ENCODE peak calls at places on chromosomes 4 and X, in eight cellular contexts. Y, K, S, Q, F, X, L and T are unnamed samples.

GRCh38 chr4:16329797-16330134 is 103.5 kb upstream of the TAPT1 start:
- DNase-seq in Y (no peak), K (no peak), S (no peak), Q (no peak), F (no peak), X (no peak), L (no peak), T (no peak)

GRCh38 chrX:129998006-129998405 is 15.6 kb downstream of the BCORL1 start:
- DNase-seq in Y (no peak), K (no peak), S (no peak), Q (no peak), F (no peak), X (no peak), L (no peak), T (no peak)

GRCh38 chr4:106019771-106020170 is 124.5 kb downstream of the NPNT start:
- DNase-seq in Y (no peak), K (peak; percentile 8), S (no peak), Q (no peak), F (no peak), X (no peak), L (no peak), T (peak; percentile 84)

GRCh38 chr4:165133150-165133549 is 20.5 kb upstream of the TMEM192 start:
- DNase-seq in Y (no peak), K (no peak), S (no peak), Q (no peak), F (no peak), X (no peak), L (no peak), T (no peak)

GRCh38 chr4:127533028-127533700 is 99.6 kb upstream of the INTU start:
- DNase-seq in Y (no peak), K (peak; percentile 93), S (no peak), Q (no peak), F (peak; percentile 75), X (peak; percentile 41), L (no peak), T (no peak)

GRCh38 chr4:185787926-185788679 is 23.9 kb downstream of the SORBS2 start:
- DNase-seq in Y (no peak), K (no peak), S (no peak), Q (no peak), F (no peak), X (no peak), L (no peak), T (no peak)

GRCh38 chr4:76803522-76803921 is 94.4 kb downstream of the SOWAHB start:
- DNase-seq in Y (peak; percentile 41), K (peak; percentile 76), S (no peak), Q (no peak), F (peak; percentile 76), X (peak; percentile 35), L (no peak), T (peak; percentile 84)

GRCh38 chrX:2691543-2692220 is 587 bp downstream of the CD99 start:
- DNase-seq in Y (no peak), K (peak; percentile 46), S (peak; percentile 52), Q (peak; percentile 83), F (peak; percentile 61), X (peak; percentile 71), L (peak; percentile 40), T (peak; percentile 41)

GRCh38 chr4:52659722-52660261 is 691 bp upstream of the USP46 start:
- DNase-seq in Y (no peak), K (peak; percentile 37), S (peak; percentile 8), Q (peak; percentile 87), F (peak; percentile 32), X (peak; percentile 77), L (peak; percentile 45), T (no peak)

GRCh38 chr4:123430031-123430430 is 33.4 kb downstream of the SPRY1 start:
- DNase-seq in Y (no peak), K (no peak), S (no peak), Q (no peak), F (no peak), X (no peak), L (no peak), T (no peak)

GRCh38 chr4:146142768-146143167 is 32.8 kb upstream of the LSM6 start:
- DNase-seq in Y (no peak), K (no peak), S (no peak), Q (no peak), F (no peak), X (no peak), L (no peak), T (no peak)

GRCh38 chrX:68438575-68438974 is 5.3 kb upstream of the OPHN1 start:
- DNase-seq in Y (no peak), K (peak; percentile 3), S (no peak), Q (no peak), F (no peak), X (no peak), L (no peak), T (no peak)

GRCh38 chr4:84499065-84499982 is at the start of gene NKX6-1:
- DNase-seq in Y (no peak), K (peak; percentile 56), S (peak; percentile 53), Q (peak; percentile 80), F (peak; percentile 55), X (peak; percentile 69), L (peak; percentile 90), T (no peak)

GRCh38 chr4:108172780-108173598 is 4.3 kb upstream of the LEF1 start:
- DNase-seq in Y (no peak), K (peak; percentile 26), S (no peak), Q (peak; percentile 76), F (peak; percentile 69), X (peak; percentile 55), L (peak; percentile 76), T (no peak)

GRCh38 chr4:42720514-42720913 is 63.6 kb upstream of the ATP8A1 start:
- DNase-seq in Y (no peak), K (no peak), S (no peak), Q (no peak), F (no peak), X (no peak), L (no peak), T (no peak)

GRCh38 chrX:135516376-135516775 is 4.1 kb upstream of the INTS6L start:
- DNase-seq in Y (no peak), K (no peak), S (no peak), Q (no peak), F (no peak), X (no peak), L (no peak), T (no peak)

GRCh38 chr4:177159600-177159999 is 150.1 kb upstream of the NEIL3 start:
- DNase-seq in Y (no peak), K (no peak), S (no peak), Q (peak; percentile 53), F (no peak), X (no peak), L (no peak), T (no peak)

GRCh38 chrX:22278375-22278774 is 5.7 kb downstream of the CBLL2 start:
- DNase-seq in Y (no peak), K (peak; percentile 0), S (peak; percentile 4), Q (no peak), F (no peak), X (no peak), L (no peak), T (no peak)

GRCh38 chr4:61994036-61994435 is 793.9 kb downstream of the ADGRL3 start:
- DNase-seq in Y (no peak), K (peak; percentile 17), S (no peak), Q (no peak), F (peak; percentile 45), X (no peak), L (no peak), T (no peak)

GRCh38 chr4:121594796-121595526 is 101.8 kb downstream of the ANXA5 start:
- DNase-seq in Y (no peak), K (peak; percentile 80), S (no peak), Q (no peak), F (peak; percentile 66), X (no peak), L (no peak), T (peak; percentile 8)

DNA sequence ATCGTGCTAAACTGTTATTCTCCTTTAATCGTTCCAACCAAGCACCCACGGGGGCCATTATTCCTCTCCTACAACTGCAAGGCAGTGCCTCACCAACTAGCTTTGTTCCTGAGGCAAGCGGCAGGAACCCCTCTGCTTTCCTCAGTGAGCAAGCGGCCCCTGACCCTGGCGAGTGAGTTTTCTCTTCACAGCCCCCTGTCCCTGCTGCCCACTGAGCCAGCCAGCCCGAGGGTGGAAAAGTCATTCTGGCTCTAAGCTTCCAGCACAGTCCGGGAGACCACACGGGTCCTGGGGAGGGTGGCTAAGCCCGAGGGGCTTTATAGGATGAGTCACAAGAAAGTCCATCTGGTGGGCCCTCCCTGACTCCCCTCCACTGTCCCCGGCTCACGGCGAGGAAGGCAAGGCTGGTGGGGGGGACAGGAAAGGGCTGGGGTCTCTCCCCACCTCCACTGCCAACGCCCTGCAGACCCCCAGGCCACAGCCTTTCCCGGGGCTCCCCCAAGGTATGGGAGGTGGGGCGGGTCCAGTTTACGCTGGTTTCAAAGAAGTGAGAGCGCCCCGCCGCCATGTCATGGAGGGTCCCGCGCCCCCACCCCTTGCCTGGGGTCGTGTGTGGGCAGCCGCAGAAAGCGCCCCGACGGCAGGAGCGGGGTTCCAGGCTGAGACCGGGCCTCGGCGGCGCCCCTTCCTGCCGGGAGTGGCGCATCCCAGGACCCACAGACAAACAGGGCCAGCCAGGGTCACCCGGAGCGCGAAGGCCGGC is 45.0 kb downstream of the CPLX1 start:
- DNase-seq in Y (no peak), K (no peak), S (no peak), Q (no peak), F (no peak), X (no peak), L (no peak), T (no peak)
- TF ChIP-seq CTCF in Y (no peak), K (no peak), S (no peak), Q (no peak), F (no peak), X (no peak), L (no peak), T (no peak)

GRCh38 chrX:106619797-106620196 is 8.0 kb downstream of the RADX start:
- DNase-seq in Y (no peak), K (peak; percentile 16), S (peak; percentile 8), Q (no peak), F (peak; percentile 29), X (no peak), L (no peak), T (no peak)
- TF ChIP-seq CTCF in Y (peak; percentile 45), K (peak; percentile 45), S (peak; percentile 38), Q (no peak), F (peak; percentile 37), X (no peak), L (peak; percentile 16), T (peak; percentile 51)

DNA sequence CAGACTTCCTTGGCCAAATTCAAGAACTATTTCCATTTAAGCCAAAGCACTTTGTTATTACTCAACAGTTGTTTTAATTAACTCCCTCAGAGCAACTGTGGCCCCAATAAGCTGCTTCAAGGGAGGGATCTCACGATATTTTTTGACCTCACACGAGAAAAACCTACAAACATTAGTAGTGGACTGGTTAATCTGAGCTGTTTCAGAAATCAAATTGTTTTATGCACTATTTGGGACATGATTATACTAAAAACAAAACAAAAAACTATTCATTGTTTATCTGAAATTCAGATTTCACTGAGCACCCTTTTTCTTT is 74.3 kb downstream of the DCHS2 start:
- DNase-seq in Y (no peak), K (no peak), S (no peak), Q (no peak), F (no peak), X (no peak), L (no peak), T (no peak)
- TF ChIP-seq CTCF in Y (no peak), K (no peak), S (no peak), Q (no peak), F (no peak), X (no peak), L (no peak), T (no peak)

DNA sequence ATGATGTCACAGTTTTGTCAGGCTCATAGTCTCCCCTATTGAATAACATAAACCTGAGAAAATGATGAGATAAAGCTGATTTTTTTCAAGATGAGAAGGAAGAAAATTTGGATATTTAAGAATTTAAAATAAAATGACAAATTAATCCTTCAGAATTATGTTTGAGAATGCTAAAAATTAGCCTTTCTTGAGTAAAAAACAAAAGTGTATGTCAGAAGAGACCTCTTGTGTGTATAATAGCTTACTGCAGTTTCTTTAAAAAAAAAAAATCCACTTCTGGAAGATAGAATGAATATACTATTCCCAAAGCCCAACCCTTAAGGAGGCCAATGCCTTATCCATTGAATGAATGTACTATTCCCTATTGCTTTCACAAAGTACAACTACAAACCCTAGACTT is 281.7 kb downstream of the RAPGEF2 start:
- DNase-seq in Y (no peak), K (peak; percentile 19), S (no peak), Q (no peak), F (peak; percentile 38), X (no peak), L (no peak), T (no peak)
- TF ChIP-seq CTCF in Y (peak; percentile 41), K (no peak), S (no peak), Q (no peak), F (no peak), X (no peak), L (no peak), T (peak; percentile 67)